ENCODE peak calls at places on chromosomes 2 and 18, in six cellular contexts. V, R, C, Y, N and U are unnamed samples.
A peak's percentile ranks its signal among the peaks of the same experiment; 100 is the strongest.

GRCh38 chr18:9419956-9420631 is 55.2 kb upstream of the RALBP1 start:
- DNase-seq in V (no peak), R (peak; percentile 20), C (no peak), N (no peak), Y (no peak), U (no peak)

GRCh38 chr2:157459486-157459885 is 15.6 kb upstream of the CYTIP start:
- DNase-seq in V (no peak), Y (no peak), N (no peak), C (no peak), R (no peak), U (no peak)

GRCh38 chr2:37832590-37833197 is 92.4 kb upstream of the RMDN2 start:
- DNase-seq in V (peak; percentile 65), N (peak; percentile 90), C (peak; percentile 88), Y (peak; percentile 63), R (peak; percentile 94), U (peak; percentile 77)

GRCh38 chr2:73906847-73907505 is 14.2 kb downstream of the ACTG2 start:
- DNase-seq in R (peak; percentile 64), Y (no peak), V (no peak), N (no peak), C (no peak), U (no peak)

GRCh38 chr2:118168606-118169005 is 80.3 kb downstream of the INSIG2 start:
- DNase-seq in C (no peak), N (no peak), V (no peak), Y (no peak), R (no peak), U (no peak)

GRCh38 chr2:238920601-238921001 is 72.7 kb downstream of the TWIST2 start:
- DNase-seq in R (peak; percentile 49), C (no peak), N (no peak), Y (no peak), V (no peak), U (no peak)

GRCh38 chr2:149645391-149645790 is 57.8 kb upstream of the MMADHC start:
- DNase-seq in Y (no peak), N (no peak), V (no peak), R (no peak), C (no peak), U (no peak)

GRCh38 chr2:99066602-99067001 is 74.9 kb upstream of the C2orf15 start:
- DNase-seq in N (no peak), Y (no peak), C (peak; percentile 25), V (peak; percentile 48), R (no peak), U (peak; percentile 1)

GRCh38 chr2:120793682-120794403 is 58.2 kb downstream of the GLI2 start:
- DNase-seq in Y (no peak), C (peak; percentile 57), V (no peak), N (no peak), R (no peak), U (no peak)

GRCh38 chr2:214077727-214078126 is 333.1 kb upstream of the VWC2L start:
- DNase-seq in R (no peak), N (no peak), Y (no peak), V (no peak), C (no peak), U (no peak)

GRCh38 chr2:236971131-236971850 is 114.4 kb upstream of the COPS8 start:
- DNase-seq in Y (no peak), N (no peak), C (no peak), R (no peak), V (no peak), U (no peak)

GRCh38 chr18:42183746-42184145 is 228.7 kb downstream of the PIK3C3 start:
- DNase-seq in V (no peak), Y (no peak), R (no peak), N (no peak), C (no peak), U (no peak)

GRCh38 chr2:27860111-27860510 is 30.1 kb downstream of the RBKS start:
- DNase-seq in R (no peak), C (no peak), N (no peak), V (no peak), Y (no peak), U (no peak)